ENCODE peak calls at places on chromosomes 11 and 22, in seven cellular contexts. B is endothelial cell of umbilical vein, S is brain microvascular endothelial cell, D is astrocyte of the cerebellum, O is K562, H is HepG2, N is cardiac fibroblast. U is an unnamed sample.

GRCh38 chr11:64060861-64061444 is 25.2 kb downstream of the FLRT1 start:
- DNase-seq in D (no peak), O (peak), H (no peak), S (peak), N (peak), B (peak), U (no peak)

GRCh38 chr11:30477061-30477460 is 109.1 kb downstream of the MPPED2 start:
- DNase-seq in N (no peak), S (no peak), H (no peak), O (no peak), D (no peak), B (no peak), U (no peak)

GRCh38 chr11:102253018-102253775 is 64.1 kb upstream of the BIRC3 start:
- DNase-seq in S (no peak), D (no peak), N (no peak), H (no peak), O (no peak), B (no peak), U (no peak)

GRCh38 chr11:94504689-94505293 is 7.5 kb upstream of the C11orf97 start:
- DNase-seq in D (peak), N (peak), B (peak), S (peak), O (peak), H (peak), U (no peak)

GRCh38 chr11:33222052-33222451 is 35.1 kb upstream of the HIPK3 start:
- DNase-seq in B (no peak), S (no peak), O (no peak), H (no peak), N (no peak), D (no peak), U (no peak)

GRCh38 chr11:94134651-94135512 is 6.2 kb downstream of the PANX1 start:
- DNase-seq in B (peak), O (no peak), H (no peak), S (peak), D (peak), N (peak), U (peak)

GRCh38 chr11:127620660-127621059 is 620.1 kb upstream of the KIRREL3 start:
- DNase-seq in D (no peak), O (no peak), N (no peak), B (peak), H (no peak), S (no peak), U (no peak)

GRCh38 chr11:1153951-1154487 is 3.7 kb upstream of the MUC5AC start:
- DNase-seq in N (peak), S (peak), B (peak), O (peak), H (peak), D (peak), U (peak)

GRCh38 chr11:114382509-114382908 is 17.8 kb downstream of the C11orf71 start:
- DNase-seq in B (no peak), N (no peak), S (no peak), D (no peak), H (no peak), O (no peak), U (no peak)

GRCh38 chr11:76637491-76638266 is 32.9 kb downstream of the LRRC32 start:
- DNase-seq in D (no peak), O (no peak), S (no peak), N (no peak), H (no peak), B (peak), U (no peak)

GRCh38 chr11:95498731-95499396 is 267.9 kb upstream of the SESN3 start:
- DNase-seq in O (no peak), N (no peak), H (no peak), S (no peak), B (no peak), D (no peak), U (no peak)

GRCh38 chr11:56842829-56843794 is 94.6 kb upstream of the OR9G4 start:
- DNase-seq in S (no peak), H (no peak), D (no peak), N (no peak), B (no peak), O (no peak), U (no peak)

GRCh38 chr11:4030197-4030596 is 64.4 kb upstream of the RRM1 start:
- DNase-seq in S (no peak), H (no peak), N (no peak), D (no peak), B (no peak), O (no peak), U (no peak)
- TF ChIP-seq CTCF in S (no peak), H (no peak), N (no peak), D (no peak), B (no peak), O (no peak), U (no peak)

GRCh38 chr22:47373648-47374272 is 611.3 kb downstream of the TBC1D22A start:
- DNase-seq in O (no peak), H (no peak), S (no peak), B (no peak), N (no peak), D (no peak), U (no peak)
- H3K4me3 ChIP-seq in O (no peak), H (no peak), S (no peak), B (no peak), N (no peak), D (no peak), U (no peak)

DNA sequence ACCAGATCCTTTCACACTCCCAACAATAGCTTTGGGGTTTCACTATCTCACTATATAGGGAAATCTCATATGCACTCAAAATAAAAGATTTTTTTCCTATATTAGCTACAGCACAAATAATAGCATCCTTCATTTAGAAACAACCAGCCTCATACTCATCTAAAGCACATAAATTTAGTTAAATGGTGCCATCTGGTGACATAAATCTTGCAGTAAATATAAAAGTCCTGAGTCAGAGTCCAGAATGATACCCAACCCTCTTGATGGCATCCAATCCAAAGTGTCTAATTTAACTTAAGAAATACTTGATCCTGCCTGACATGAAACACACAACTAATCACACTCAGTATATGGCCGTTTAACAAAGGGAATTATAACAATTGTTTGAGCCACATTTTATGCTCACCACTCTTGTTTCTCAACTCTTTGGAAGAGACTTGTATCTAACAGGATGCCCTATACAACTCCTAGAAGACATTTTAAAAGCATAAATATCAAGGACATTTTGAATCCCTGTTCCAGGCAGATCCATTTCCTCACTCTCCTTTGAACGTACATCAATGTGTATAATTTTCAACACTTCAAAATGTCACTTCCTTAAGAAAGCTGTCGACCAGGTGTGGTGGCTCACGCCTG is 36.2 kb downstream of the DLG2 start:
- DNase-seq in B (no peak), D (peak), O (no peak), H (peak), N (peak), S (peak), U (peak)
- TF ChIP-seq CTCF in B (no peak), D (peak), O (peak), H (peak), N (no peak), S (peak), U (peak)

GRCh38 chr11:10476927-10477689 is 22.0 kb downstream of the AMPD3 start:
- DNase-seq in O (no peak), H (no peak), D (no peak), B (no peak), S (no peak), N (no peak), U (no peak)

GRCh38 chr11:10474551-10474950 is 19.5 kb downstream of the AMPD3 start:
- DNase-seq in H (no peak), N (no peak), S (no peak), B (no peak), D (no peak), O (no peak), U (no peak)

GRCh38 chr11:10476342-10476741 is 21.3 kb downstream of the AMPD3 start:
- DNase-seq in S (no peak), H (no peak), O (no peak), B (no peak), D (no peak), N (no peak), U (no peak)

GRCh38 chr11:10477690-10478046 is 22.6 kb downstream of the AMPD3 start:
- DNase-seq in D (no peak), B (no peak), N (no peak), S (no peak), O (no peak), H (no peak), U (no peak)

GRCh38 chr11:10473371-10473770 is 18.3 kb downstream of the AMPD3 start:
- DNase-seq in B (no peak), N (no peak), O (no peak), S (no peak), H (no peak), D (no peak), U (no peak)
- H3K4me3 ChIP-seq in B (no peak), N (no peak), O (no peak), S (no peak), H (no peak), D (no peak), U (no peak)

GRCh38 chr11:60240661-60241060 is 2.3 kb downstream of the MS4A4E start:
- DNase-seq in H (no peak), O (no peak), D (no peak), S (no peak), N (no peak), B (no peak), U (no peak)

DNA sequence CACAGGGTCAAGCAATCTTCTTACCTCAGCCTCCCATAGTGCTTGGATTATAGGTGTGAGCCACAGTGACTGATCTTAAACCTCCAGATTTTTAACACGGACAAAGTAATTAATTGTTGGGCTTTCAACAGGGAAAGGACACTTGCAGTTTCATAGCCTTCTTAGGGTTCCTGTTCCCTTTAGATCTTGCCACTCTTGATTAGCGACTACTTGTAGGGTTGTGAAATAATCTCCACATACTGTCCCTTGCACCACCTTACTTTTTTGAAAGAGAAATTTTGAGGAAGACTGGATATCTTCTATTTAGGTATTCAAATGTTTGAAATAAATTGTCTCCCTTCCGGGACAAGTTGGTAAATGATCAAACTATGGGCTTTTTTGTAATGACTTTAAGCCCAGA is 7.6 kb downstream of the MS4A4E start:
- DNase-seq in D (no peak), B (no peak), O (no peak), N (no peak), S (no peak), H (no peak), U (no peak)
- TF ChIP-seq CTCF in D (no peak), B (no peak), O (no peak), N (no peak), S (no peak), H (no peak), U (no peak)

GRCh38 chr11:78351193-78351592 is 66.4 kb downstream of the GAB2 start:
- DNase-seq in N (no peak), H (no peak), S (no peak), D (no peak), O (no peak), B (no peak), U (no peak)
- H3K4me3 ChIP-seq in N (no peak), H (no peak), S (no peak), D (no peak), O (no peak), B (no peak), U (no peak)

DNA sequence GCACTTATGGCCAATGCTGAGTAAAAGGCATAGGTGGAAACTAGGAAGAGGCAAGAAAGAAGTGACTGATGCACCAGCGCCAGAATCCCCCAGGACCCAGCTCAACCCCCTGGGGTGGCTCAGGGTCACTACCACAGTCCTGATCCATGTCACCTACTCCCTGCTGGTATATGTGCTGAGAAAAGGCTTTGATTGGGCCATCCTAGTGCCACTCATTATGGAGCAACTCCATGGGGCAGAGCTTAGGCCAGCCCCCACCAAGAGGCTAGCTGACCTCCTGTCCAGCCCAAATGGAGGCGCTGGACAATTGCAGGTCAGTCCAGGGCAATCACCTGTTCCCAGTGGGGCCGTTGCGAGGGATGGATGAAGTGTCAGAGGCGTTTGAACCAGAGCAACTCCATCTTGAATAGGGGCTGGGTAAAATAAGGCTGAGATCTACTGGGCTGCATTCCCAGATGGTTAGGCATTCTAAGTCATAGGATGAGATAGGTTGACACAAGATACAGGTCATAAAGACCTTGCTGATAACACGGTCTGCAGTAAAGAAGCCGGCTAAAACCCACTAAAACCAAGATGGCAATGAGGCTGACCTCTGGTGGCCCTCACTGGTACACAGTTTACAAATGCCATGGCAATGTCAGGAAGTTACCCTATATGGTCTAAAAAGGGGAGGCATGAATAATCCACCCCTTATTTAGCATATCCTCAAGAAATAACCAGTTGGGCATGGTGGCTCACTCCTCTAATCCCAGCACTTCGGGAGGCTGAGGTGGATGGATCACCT is 20.6 kb upstream of the DAGLA start:
- DNase-seq in S (no peak), N (no peak), D (no peak), H (no peak), O (no peak), B (no peak), U (no peak)
- TF ChIP-seq CTCF in S (no peak), N (peak), D (no peak), H (no peak), O (peak), B (no peak), U (peak)

U was measured in retinal pigment epithelial cell.